ENCODE peak calls at places on chromosomes 1 and 21, in ten cellular contexts. J, P, X, E, V, Y, L, N, S and D are unnamed samples.

GRCh38 chr1:223243441-223244050 is 100.5 kb upstream of the TLR5 start:
- DNase-seq in J (no peak), P (no peak), X (no peak), E (no peak), V (no peak), Y (no peak), L (no peak), N (no peak), S (no peak), D (no peak)

GRCh38 chr1:156476501-156477298 is 23.9 kb downstream of the MEF2D start:
- DNase-seq in J (no peak), P (no peak), X (peak; percentile 89), E (no peak), V (no peak), Y (no peak), L (no peak), N (no peak), S (peak; percentile 78), D (no peak)

GRCh38 chr1:234093741-234094140 is 189.3 kb downstream of the SLC35F3 start:
- DNase-seq in J (no peak), P (no peak), X (no peak), E (no peak), V (no peak), Y (no peak), L (no peak), N (no peak), S (peak; percentile 81), D (no peak)

GRCh38 chr1:33338495-33339211 is 17.8 kb upstream of the A3GALT2 start:
- DNase-seq in J (no peak), P (no peak), X (peak; percentile 97), E (peak; percentile 12), V (no peak), Y (no peak), L (no peak), N (peak; percentile 66), S (peak; percentile 76), D (no peak)

GRCh38 chr1:66576645-66577044 is 42.7 kb downstream of the SGIP1 start:
- DNase-seq in J (no peak), P (no peak), X (peak; percentile 53), E (peak; percentile 16), V (no peak), Y (no peak), L (no peak), N (no peak), S (no peak), D (no peak)

GRCh38 chr1:19643602-19644419 is at the start of gene NBL1:
- DNase-seq in J (peak; percentile 80), P (peak; percentile 74), X (peak; percentile 48), E (peak; percentile 56), V (no peak), Y (peak; percentile 61), L (no peak), N (peak; percentile 41), S (peak; percentile 80), D (peak; percentile 57)

GRCh38 chr1:226082959-226083302 is 20.4 kb downstream of the H3-3A start:
- DNase-seq in J (no peak), P (no peak), X (peak; percentile 33), E (peak; percentile 73), V (peak; percentile 37), Y (no peak), L (peak; percentile 47), N (peak; percentile 64), S (peak; percentile 81), D (no peak)

GRCh38 chr21:46065215-46065992 is 32.5 kb upstream of the COL6A2 start:
- DNase-seq in J (no peak), P (no peak), X (peak; percentile 83), E (no peak), V (no peak), Y (no peak), L (no peak), N (no peak), S (peak; percentile 79), D (no peak)

GRCh38 chr1:203291201-203292096 is 13.9 kb upstream of the BTG2 start:
- DNase-seq in J (no peak), P (no peak), X (no peak), E (peak; percentile 90), V (peak; percentile 70), Y (no peak), L (no peak), N (no peak), S (no peak), D (peak; percentile 24)

GRCh38 chr1:72635719-72636118 is 353.4 kb upstream of the NEGR1 start:
- DNase-seq in J (no peak), P (no peak), X (peak; percentile 48), E (peak; percentile 14), V (no peak), Y (no peak), L (peak; percentile 23), N (no peak), S (no peak), D (no peak)

GRCh38 chr1:2145946-2146835 is 48.4 kb downstream of the FAAP20 start:
- DNase-seq in J (no peak), P (peak; percentile 35), X (no peak), E (no peak), V (no peak), Y (no peak), L (no peak), N (no peak), S (no peak), D (no peak)

GRCh38 chr1:30715216-30715615 is 8.2 kb downstream of the MATN1 start:
- DNase-seq in J (no peak), P (no peak), X (no peak), E (peak; percentile 30), V (no peak), Y (no peak), L (no peak), N (no peak), S (peak; percentile 30), D (no peak)

GRCh38 chr1:227729881-227730629 is 5.0 kb downstream of the JMJD4 start:
- DNase-seq in J (peak; percentile 70), P (no peak), X (peak; percentile 74), E (peak; percentile 60), V (peak; percentile 86), Y (no peak), L (no peak), N (no peak), S (no peak), D (peak; percentile 31)

GRCh38 chr21:41098481-41098880 is 69.5 kb upstream of the BACE2 start:
- DNase-seq in J (no peak), P (no peak), X (no peak), E (no peak), V (no peak), Y (no peak), L (no peak), N (no peak), S (no peak), D (no peak)

GRCh38 chr1:107935396-107936064 is 29.4 kb downstream of the VAV3 start:
- DNase-seq in J (no peak), P (no peak), X (peak; percentile 24), E (peak; percentile 32), V (no peak), Y (no peak), L (no peak), N (no peak), S (no peak), D (no peak)

GRCh38 chr1:101181930-101182329 is 54.9 kb upstream of the S1PR1 start:
- DNase-seq in J (no peak), P (no peak), X (peak; percentile 65), E (no peak), V (no peak), Y (no peak), L (no peak), N (no peak), S (no peak), D (no peak)

GRCh38 chr1:1628656-1629429 is 3.1 kb upstream of the MMP23B start:
- DNase-seq in J (no peak), P (peak; percentile 31), X (no peak), E (peak; percentile 82), V (no peak), Y (no peak), L (no peak), N (no peak), S (peak; percentile 45), D (no peak)